ENCODE peak calls at places on chromosome 22, in six cellular contexts. J, E, F, G, T and O are unnamed samples.

GRCh38 chr22:21624120-21624879 is 5.5 kb downstream of the YDJC start:
- DNase-seq in E (no peak), T (no peak), F (no peak), J (peak; percentile 36), G (peak; percentile 55), O (no peak)

GRCh38 chr22:31082606-31083376 is 1.7 kb downstream of the SMTN start:
- DNase-seq in E (no peak), F (peak; percentile 47), G (peak; percentile 54), T (peak; percentile 76), J (peak; percentile 22), O (no peak)

GRCh38 chr22:22942511-22943329 is 55.1 kb downstream of the IGLL5 start:
- DNase-seq in G (peak; percentile 80), J (peak; percentile 63), T (peak; percentile 35), F (peak; percentile 25), E (peak; percentile 54), O (no peak)

GRCh38 chr22:20629401-20629800 is 122.0 kb downstream of the MED15 start:
- DNase-seq in E (no peak), T (no peak), J (no peak), G (no peak), F (no peak), O (no peak)

GRCh38 chr22:46041642-46042041 is 64.7 kb upstream of the WNT7B start:
- DNase-seq in E (peak; percentile 39), G (no peak), T (no peak), J (no peak), F (no peak), O (no peak)

GRCh38 chr22:50677493-50678217 is 5.0 kb downstream of the SHANK3 start:
- DNase-seq in T (no peak), E (no peak), J (no peak), G (no peak), F (no peak), O (peak; percentile 14)

GRCh38 chr22:37263966-37264887 is 18.1 kb upstream of the CYTH4 start:
- DNase-seq in E (peak; percentile 30), J (no peak), F (no peak), T (no peak), G (no peak), O (no peak)

GRCh38 chr22:37387793-37388192 is 39.5 kb downstream of the ELFN2 start:
- DNase-seq in T (no peak), G (no peak), E (no peak), J (no peak), F (no peak), O (no peak)

GRCh38 chr22:39634530-39635399 is 64.2 kb downstream of the CACNA1I start:
- DNase-seq in F (peak; percentile 75), T (peak; percentile 78), E (no peak), J (no peak), G (peak; percentile 21), O (no peak)

GRCh38 chr22:49372530-49373288 is 455.0 kb downstream of the BRD1 start:
- DNase-seq in F (peak; percentile 75), G (no peak), T (peak; percentile 36), E (no peak), J (no peak), O (no peak)

GRCh38 chr22:19663286-19663815 is 51.0 kb upstream of the SEPTIN5 start:
- DNase-seq in J (no peak), E (no peak), G (no peak), F (no peak), T (no peak), O (no peak)

GRCh38 chr22:44907765-44908737 is 101.8 kb downstream of the PHF21B start:
- DNase-seq in E (peak; percentile 32), T (no peak), J (no peak), F (no peak), G (no peak), O (no peak)

GRCh38 chr22:39110631-39111561 is 13.9 kb downstream of the APOBEC3H start:
- DNase-seq in G (no peak), T (no peak), J (no peak), F (no peak), E (no peak), O (no peak)

GRCh38 chr22:27130949-27131745 is 473.8 kb downstream of the MIAT start:
- DNase-seq in T (no peak), E (no peak), G (no peak), J (no peak), F (no peak), O (no peak)

GRCh38 chr22:46056169-46057041 is 79.4 kb upstream of the WNT7B start:
- DNase-seq in G (no peak), T (no peak), E (peak; percentile 51), J (no peak), F (no peak), O (peak; percentile 82)

GRCh38 chr22:46812786-46813185 is 50.3 kb downstream of the TBC1D22A start:
- DNase-seq in T (no peak), F (no peak), G (no peak), J (no peak), E (no peak), O (no peak)

GRCh38 chr22:50310209-50310722 is 2.8 kb upstream of the PLXNB2 start:
- DNase-seq in F (no peak), G (no peak), T (no peak), J (no peak), E (peak; percentile 54), O (no peak)

GRCh38 chr22:45014658-45015057 is 4.9 kb upstream of the PHF21B start:
- DNase-seq in T (no peak), G (no peak), E (peak; percentile 30), J (no peak), F (no peak), O (no peak)

GRCh38 chr22:45317551-45318167 is 7.9 kb downstream of the FAM118A start:
- DNase-seq in F (no peak), G (no peak), E (no peak), T (no peak), J (no peak), O (no peak)

GRCh38 chr22:31102441-31103081 is 4.8 kb downstream of the SELENOM start:
- DNase-seq in E (no peak), T (no peak), G (no peak), F (peak; percentile 26), J (no peak), O (no peak)

GRCh38 chr22:41532908-41533825 is 11.1 kb downstream of the POLR3H start:
- DNase-seq in E (no peak), G (peak; percentile 72), J (peak; percentile 54), F (peak; percentile 7), T (peak; percentile 47), O (peak; percentile 74)

GRCh38 chr22:36166518-36167220 is 6.1 kb upstream of the APOL3 start:
- DNase-seq in F (no peak), T (no peak), G (no peak), J (no peak), E (peak; percentile 83), O (no peak)

GRCh38 chr22:40709752-40710413 is 30.6 kb downstream of the MCHR1 start:
- DNase-seq in T (no peak), F (no peak), J (no peak), E (no peak), G (no peak), O (no peak)

GRCh38 chr22:38948181-38948940 is 9.0 kb upstream of the APOBEC3A start:
- DNase-seq in G (no peak), E (no peak), J (no peak), T (no peak), F (no peak), O (no peak)

GRCh38 chr22:50209893-50210292 is 9.1 kb downstream of the SELENOO start:
- DNase-seq in J (peak; percentile 52), E (peak; percentile 58), T (peak; percentile 58), G (peak; percentile 69), F (peak; percentile 17), O (peak; percentile 75)

GRCh38 chr22:44392446-44392921 is 79.7 kb upstream of the SHISAL1 start:
- DNase-seq in G (no peak), J (no peak), E (peak; percentile 23), T (no peak), F (no peak), O (no peak)

GRCh38 chr22:21991774-21992173 is 9.2 kb upstream of the TOP3B start:
- DNase-seq in F (no peak), J (no peak), T (no peak), E (no peak), G (no peak), O (no peak)

GRCh38 chr22:50606561-50607365 is 6.2 kb downstream of the MAPK8IP2 start:
- DNase-seq in T (no peak), G (no peak), F (no peak), E (no peak), J (no peak), O (peak; percentile 30)

GRCh38 chr22:26734339-26735018 is 77.1 kb downstream of the MIAT start:
- DNase-seq in J (no peak), E (no peak), T (no peak), G (no peak), F (no peak), O (no peak)

GRCh38 chr22:19905619-19906276 is 35.8 kb upstream of the COMT start:
- DNase-seq in J (no peak), T (no peak), F (no peak), G (no peak), E (no peak), O (no peak)

GRCh38 chr22:28710112-28710888 is 30.7 kb upstream of the TTC28 start:
- DNase-seq in J (no peak), E (no peak), G (no peak), F (peak; percentile 72), T (no peak), O (no peak)

GRCh38 chr22:49793296-49793695 is 34.4 kb downstream of the BRD1 start:
- DNase-seq in F (no peak), T (no peak), G (no peak), J (no peak), E (no peak), O (no peak)

GRCh38 chr22:19844423-19845368 is 10.0 kb downstream of the GNB1L start:
- DNase-seq in F (no peak), T (no peak), G (no peak), E (peak; percentile 75), J (no peak), O (no peak)

GRCh38 chr22:50530280-50530856 is 556 bp upstream of the TYMP start:
- DNase-seq in F (peak; percentile 40), E (peak; percentile 97), T (peak; percentile 54), J (peak; percentile 70), G (peak; percentile 45), O (no peak)

GRCh38 chr22:19868333-19868732 is 13.7 kb upstream of the GNB1L start:
- DNase-seq in E (no peak), J (no peak), T (no peak), G (no peak), F (no peak), O (no peak)

GRCh38 chr22:50192056-50192824 is 6.5 kb downstream of the TRABD start:
- DNase-seq in F (no peak), J (no peak), G (no peak), E (no peak), T (no peak), O (no peak)

GRCh38 chr22:24982301-24983056 is 30.0 kb downstream of the KIAA1671 start:
- DNase-seq in J (no peak), T (no peak), E (no peak), F (no peak), G (no peak), O (no peak)